ENCODE peak calls at places on chromosome 6, in six cellular contexts. L is lower lobe of right lung, I is breast epithelium, U is HepG2, A is A673, Q is neuronal stem cell. E is an unnamed sample.
A peak's percentile ranks its signal among the peaks of the same experiment; 100 is the strongest.

GRCh38 chr6:88785478-88785877 is 177.9 kb downstream of the RNGTT start:
- DNase-seq in I (no peak), A (peak; percentile 4), U (no peak), L (no peak), Q (no peak), E (no peak)

GRCh38 chr6:16136086-16136485 is 7.2 kb downstream of the MYLIP start:
- DNase-seq in A (no peak), I (no peak), Q (no peak), L (no peak), U (no peak), E (no peak)

GRCh38 chr6:144083172-144083571 is 12.2 kb downstream of the SF3B5 start:
- DNase-seq in Q (no peak), A (no peak), L (no peak), I (no peak), U (no peak), E (no peak)

GRCh38 chr6:14889698-14890593 is 355.9 kb upstream of the JARID2 start:
- DNase-seq in I (no peak), A (no peak), U (no peak), L (no peak), Q (no peak), E (no peak)

GRCh38 chr6:48474764-48475674 is 364.0 kb upstream of the PTCHD4 start:
- DNase-seq in L (no peak), A (no peak), U (no peak), I (no peak), Q (no peak), E (no peak)

GRCh38 chr6:113120577-113121285 is 736.4 kb upstream of the MARCKS start:
- DNase-seq in Q (no peak), A (peak; percentile 16), L (no peak), I (no peak), U (no peak), E (no peak)

GRCh38 chr6:87766211-87766610 is 64.2 kb upstream of the AKIRIN2 start:
- DNase-seq in U (peak; percentile 37), A (no peak), I (no peak), Q (no peak), L (no peak), E (no peak)

GRCh38 chr6:126440923-126441322 is 101.0 kb downstream of the CENPW start:
- DNase-seq in A (no peak), I (no peak), L (no peak), U (no peak), Q (no peak), E (no peak)

DNA sequence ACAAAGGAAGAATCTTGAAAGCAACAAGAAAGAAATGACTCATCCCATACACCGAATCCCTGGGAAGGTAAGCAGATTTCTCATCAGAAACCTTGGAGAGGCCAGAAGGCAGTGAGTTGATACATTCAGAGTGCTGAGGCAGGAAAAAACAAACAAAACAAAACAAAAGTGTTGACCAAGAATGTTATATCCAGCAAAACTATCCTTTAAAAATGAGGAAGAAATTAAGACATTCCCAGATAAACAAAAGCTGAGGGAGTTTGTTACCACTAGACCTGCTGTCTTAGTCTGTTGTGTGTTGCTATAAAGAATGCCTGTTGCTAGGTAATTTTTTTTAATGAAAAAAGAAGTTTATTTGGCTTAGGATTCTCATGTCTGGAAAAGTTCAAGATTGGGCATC is 33.7 kb upstream of the PPP1R3G start:
- DNase-seq in U (no peak), L (no peak), Q (no peak), A (no peak), I (no peak), E (no peak)
- H3K4me1 ChIP-seq in U (no peaks in the 10 kb centered on the region), L (no peaks in the 10 kb centered on the region), Q (no peaks in the 10 kb centered on the region), A (peaks cover 29% of the 10 kb centered on the region), I (no peaks in the 10 kb centered on the region), E (no peaks in the 10 kb centered on the region)

GRCh38 chr6:43488667-43489276 is 11.4 kb downstream of the TJAP1 start:
- DNase-seq in L (no peak), A (no peak), I (no peak), U (peak; percentile 53), Q (no peak), E (no peak)

GRCh38 chr6:43491750-43492661 is 14.6 kb downstream of the TJAP1 start:
- DNase-seq in L (peak; percentile 73), I (peak; percentile 76), U (no peak), Q (no peak), A (peak; percentile 64), E (no peak)

GRCh38 chr6:43492673-43493072 is 15.3 kb downstream of the TJAP1 start:
- DNase-seq in L (no peak), I (no peak), U (no peak), Q (no peak), A (no peak), E (no peak)

GRCh38 chr6:43490523-43490939 is 13.2 kb downstream of the TJAP1 start:
- DNase-seq in A (no peak), U (peak; percentile 87), L (no peak), I (no peak), Q (no peak), E (no peak)

GRCh38 chr6:43489277-43490072 is 12.1 kb downstream of the TJAP1 start:
- DNase-seq in A (no peak), Q (no peak), U (peak; percentile 64), I (no peak), L (no peak), E (no peak)
- H3K36me3 ChIP-seq in A (no peaks in the 10 kb centered on the region), Q (no peaks in the 10 kb centered on the region), U (no peaks in the 10 kb centered on the region), I (no peaks in the 10 kb centered on the region), L (peaks cover 12% of the 10 kb centered on the region), E (no peaks in the 10 kb centered on the region)

GRCh38 chr6:146267447-146267846 is 238.6 kb downstream of the GRM1 start:
- DNase-seq in Q (no peak), U (no peak), A (no peak), I (no peak), L (no peak), E (no peak)

GRCh38 chr6:146269482-146269881 is 240.6 kb downstream of the GRM1 start:
- DNase-seq in L (no peak), I (no peak), Q (no peak), A (no peak), U (no peak), E (no peak)

GRCh38 chr6:146265051-146265450 is 236.2 kb downstream of the GRM1 start:
- DNase-seq in L (no peak), Q (no peak), A (no peak), U (no peak), I (no peak), E (no peak)

GRCh38 chr6:146267946-146268345 is 239.1 kb downstream of the GRM1 start:
- DNase-seq in I (no peak), A (no peak), U (no peak), L (no peak), Q (no peak), E (no peak)
- H3K4me1 ChIP-seq in I (no peaks in the 10 kb centered on the region), A (no peaks in the 10 kb centered on the region), U (no peaks in the 10 kb centered on the region), L (no peaks in the 10 kb centered on the region), Q (peaks cover 3% of the 10 kb centered on the region), E (no peaks in the 10 kb centered on the region)

GRCh38 chr6:7200598-7201443 is 93.1 kb downstream of the RREB1 start:
- DNase-seq in U (peak; percentile 89), L (peak; percentile 85), A (no peak), Q (no peak), I (peak; percentile 76), E (no peak)
- H3K36me3 ChIP-seq in U (peaks cover 63% of the 10 kb centered on the region), L (peaks cover 25% of the 10 kb centered on the region), A (peaks cover 6% of the 10 kb centered on the region), Q (no peaks in the 10 kb centered on the region), I (no peaks in the 10 kb centered on the region), E (peaks cover 3% of the 10 kb centered on the region)

GRCh38 chr6:100455230-100456124 is 9.2 kb downstream of the SIM1 start:
- DNase-seq in L (no peak), U (no peak), A (no peak), I (no peak), Q (peak; percentile 49), E (peak; percentile 80)

GRCh38 chr6:100451577-100451976 is 13.1 kb downstream of the SIM1 start:
- DNase-seq in A (no peak), L (no peak), Q (no peak), I (no peak), U (no peak), E (no peak)

GRCh38 chr6:100452998-100453397 is 11.7 kb downstream of the SIM1 start:
- DNase-seq in L (no peak), I (no peak), Q (no peak), A (no peak), U (no peak), E (no peak)

GRCh38 chr6:100454571-100455229 is 10.0 kb downstream of the SIM1 start:
- DNase-seq in A (no peak), I (no peak), U (no peak), L (no peak), Q (no peak), E (no peak)

GRCh38 chr6:100453701-100454521 is 10.8 kb downstream of the SIM1 start:
- DNase-seq in I (peak; percentile 27), U (no peak), Q (peak; percentile 56), L (no peak), A (no peak), E (peak; percentile 96)
- H3K4me1 ChIP-seq in I (no peaks in the 10 kb centered on the region), U (no peaks in the 10 kb centered on the region), Q (peaks cover 5% of the 10 kb centered on the region), L (no peaks in the 10 kb centered on the region), A (no peaks in the 10 kb centered on the region), E (peaks cover 3% of the 10 kb centered on the region)

DNA sequence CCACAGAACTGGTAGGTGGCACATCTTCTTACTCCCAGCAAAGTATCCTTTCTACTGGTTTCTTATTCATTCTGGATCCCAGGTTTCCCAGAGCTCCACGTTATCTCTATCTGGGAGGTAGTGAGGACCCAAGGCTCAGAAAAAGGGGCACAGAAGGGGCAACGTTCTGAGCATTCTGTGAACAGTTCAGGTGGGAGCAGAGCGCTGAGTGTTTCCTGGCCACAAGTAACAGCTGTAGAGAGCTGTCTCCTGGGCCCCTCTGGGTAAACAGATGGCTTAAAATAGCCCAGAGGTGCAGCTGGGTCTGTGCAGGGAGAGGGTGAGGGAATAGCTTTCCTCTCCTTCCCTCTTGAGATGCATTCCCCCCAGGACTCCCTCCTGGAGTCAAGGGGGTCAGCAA is 2.1 kb downstream of the APOBEC2 start:
- DNase-seq in I (no peak), A (no peak), U (no peak), L (no peak), Q (no peak), E (no peak)
- H3K36me3 ChIP-seq in I (no peaks in the 10 kb centered on the region), A (no peaks in the 10 kb centered on the region), U (no peaks in the 10 kb centered on the region), L (no peaks in the 10 kb centered on the region), Q (no peaks in the 10 kb centered on the region), E (no peaks in the 10 kb centered on the region)

GRCh38 chr6:34130870-34131269 is 15.0 kb downstream of the GRM4 start:
- DNase-seq in A (no peak), L (no peak), U (no peak), Q (no peak), I (no peak), E (no peak)

GRCh38 chr6:34126419-34126818 is 19.5 kb downstream of the GRM4 start:
- DNase-seq in I (no peak), L (no peak), A (no peak), Q (no peak), U (no peak), E (no peak)

GRCh38 chr6:34125939-34126338 is 19.9 kb downstream of the GRM4 start:
- DNase-seq in L (no peak), Q (no peak), I (no peak), A (no peak), U (no peak), E (no peak)

GRCh38 chr6:34129753-34130152 is 16.1 kb downstream of the GRM4 start:
- DNase-seq in L (no peak), I (no peak), A (no peak), Q (no peak), U (no peak), E (no peak)

GRCh38 chr6:34128045-34128444 is 17.8 kb downstream of the GRM4 start:
- DNase-seq in Q (no peak), I (no peak), U (no peak), A (no peak), L (no peak), E (no peak)
- H3K4me1 ChIP-seq in Q (peaks cover 10% of the 10 kb centered on the region), I (no peaks in the 10 kb centered on the region), U (no peaks in the 10 kb centered on the region), A (no peaks in the 10 kb centered on the region), L (no peaks in the 10 kb centered on the region), E (no peaks in the 10 kb centered on the region)

GRCh38 chr6:140320081-140320798 is 945.8 kb upstream of the CITED2 start:
- DNase-seq in L (no peak), I (no peak), A (no peak), Q (no peak), U (no peak), E (no peak)
- H3K36me3 ChIP-seq in L (no peaks in the 10 kb centered on the region), I (no peaks in the 10 kb centered on the region), A (no peaks in the 10 kb centered on the region), Q (no peaks in the 10 kb centered on the region), U (no peaks in the 10 kb centered on the region), E (no peaks in the 10 kb centered on the region)